ENCODE peak calls at places on chromosome 2, in eight cellular contexts. A is colonic mucosa, Y is SK-N-SH, E is neuronal stem cell, N is left lung, I is psoas muscle, O is fibroblast of lung, U is upper lobe of right lung. W is an unnamed sample. For H3K4me1 and H3K36me3, the result is how much of the 10 kb centered on the place peaks cover.

GRCh38 chr2:4507706-4508105 is 804.3 kb downstream of the DCDC2C start:
- DNase-seq in A (no peak), Y (no peak), E (no peak), N (no peak), I (no peak), O (no peak), U (no peak), W (no peak)

GRCh38 chr2:221397179-221397578 is 174.9 kb downstream of the EPHA4 start:
- DNase-seq in A (no peak), Y (no peak), E (no peak), N (no peak), I (no peak), O (peak), U (no peak), W (no peak)

GRCh38 chr2:171895781-171896180 is 1.7 kb upstream of the SLC25A12 start:
- DNase-seq in A (no peak), Y (no peak), E (no peak), N (no peak), I (no peak), O (no peak), U (no peak), W (no peak)

GRCh38 chr2:25338401-25338800 is 3.3 kb downstream of the DNMT3A start:
- DNase-seq in A (no peak), Y (peak), E (no peak), N (no peak), I (no peak), O (no peak), U (no peak), W (no peak)

GRCh38 chr2:105143467-105144127 is 97.9 kb upstream of the GPR45 start:
- DNase-seq in A (peak), Y (peak), E (peak), N (peak), I (peak), O (no peak), U (no peak), W (no peak)

GRCh38 chr2:149115781-149116180 is 77.3 kb downstream of the LYPD6B start:
- DNase-seq in A (no peak), Y (no peak), E (no peak), N (no peak), I (no peak), O (no peak), U (no peak), W (no peak)

GRCh38 chr2:215808996-215809395 is 204.4 kb downstream of the MREG start:
- DNase-seq in A (no peak), Y (no peak), E (no peak), N (no peak), I (no peak), O (no peak), U (no peak), W (no peak)

GRCh38 chr2:9142551-9143263 is 63.9 kb upstream of the ASAP2 start:
- DNase-seq in A (peak), Y (peak), E (peak), N (peak), I (peak), O (peak), U (peak), W (peak)

GRCh38 chr2:40281021-40281940 is 170.6 kb downstream of the SLC8A1 start:
- DNase-seq in A (no peak), Y (no peak), E (no peak), N (no peak), I (no peak), O (peak), U (no peak), W (no peak)

GRCh38 chr2:59383473-59383872 is 1142.3 kb upstream of the FANCL start:
- DNase-seq in A (no peak), Y (no peak), E (no peak), N (no peak), I (no peak), O (no peak), U (no peak), W (no peak)

GRCh38 chr2:25165992-25166618 is 2.3 kb downstream of the POMC start:
- DNase-seq in A (peak), Y (peak), E (no peak), N (no peak), I (peak), O (no peak), U (no peak), W (peak)

GRCh38 chr2:161420406-161421025 is 4.4 kb downstream of the TBR1 start:
- DNase-seq in A (no peak), Y (no peak), E (peak), N (no peak), I (no peak), O (no peak), U (no peak), W (no peak)

DNA sequence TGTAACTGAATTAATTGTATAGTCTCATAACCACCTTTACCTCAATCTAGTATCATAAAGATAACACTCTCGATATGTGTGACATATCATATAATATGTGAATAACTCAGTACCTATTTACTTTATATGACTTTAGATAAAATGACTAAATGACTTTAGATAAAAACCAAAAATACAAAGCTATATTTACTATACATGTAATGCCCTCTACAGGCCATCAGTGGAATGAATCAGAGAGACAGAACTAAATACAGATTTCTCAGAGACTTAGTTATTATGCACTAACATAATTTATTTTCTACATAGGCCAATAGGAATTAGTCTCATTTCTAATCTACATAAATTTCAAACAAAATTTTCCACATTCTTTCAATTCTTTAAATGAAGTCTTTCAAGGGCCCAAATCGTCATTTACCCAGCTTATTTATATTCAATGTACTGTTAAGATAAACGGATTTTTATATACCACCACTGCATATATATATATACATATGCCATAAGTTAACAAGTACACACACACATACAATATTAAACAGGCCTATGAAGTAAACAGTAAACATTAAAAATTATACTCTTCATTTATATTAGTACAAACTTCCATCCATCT is 219.9 kb downstream of the EXOC6B start:
- DNase-seq in A (no peak), Y (peak), E (no peak), N (no peak), I (no peak), O (peak), U (no peak), W (no peak)
- H3K27ac ChIP-seq in A (no peak), Y (no peak), E (no peak), N (no peak), I (no peak), O (no peak), U (no peak), W (no peak)

DNA sequence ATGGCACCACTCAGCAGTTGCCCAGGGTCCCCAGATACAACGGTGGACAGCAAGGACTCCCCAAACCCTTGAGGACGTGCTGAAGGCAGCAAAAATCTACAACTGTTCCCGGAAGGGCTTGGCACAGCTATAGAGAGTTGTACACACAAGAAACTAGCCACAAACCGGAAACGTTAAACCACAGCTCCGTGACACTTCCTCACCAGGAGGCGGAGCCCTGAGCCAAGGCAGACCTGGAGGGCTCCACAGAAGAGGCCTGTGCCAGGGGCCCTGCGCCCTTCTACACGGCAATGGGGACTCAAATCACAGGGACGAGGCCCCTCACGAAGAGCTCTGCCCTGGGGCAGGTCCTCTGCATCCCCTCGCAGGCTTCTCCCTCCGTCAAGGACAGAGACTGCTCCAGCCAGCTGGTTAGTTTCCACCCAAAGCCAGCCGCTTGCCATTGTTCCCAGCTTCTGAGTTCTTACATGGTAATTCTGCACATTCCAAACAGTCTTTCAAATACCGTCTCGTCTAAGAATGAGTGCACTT is 133.3 kb downstream of the HDAC4 start:
- DNase-seq in A (peak), Y (no peak), E (no peak), N (peak), I (peak), O (peak), U (peak), W (peak)
- H3K4me1 ChIP-seq in A (under half), Y (half or more), E (under half), N (half or more), I (half or more), O (under half), U (half or more), W (under half)

GRCh38 chr2:222825031-222825430 is 35.8 kb upstream of the ACSL3 start:
- DNase-seq in A (no peak), Y (no peak), E (no peak), N (no peak), I (no peak), O (no peak), U (no peak), W (no peak)

GRCh38 chr2:222833410-222833809 is 27.4 kb upstream of the ACSL3 start:
- DNase-seq in A (no peak), Y (no peak), E (no peak), N (no peak), I (no peak), O (no peak), U (no peak), W (no peak)

GRCh38 chr2:222827417-222827816 is 33.4 kb upstream of the ACSL3 start:
- DNase-seq in A (no peak), Y (no peak), E (no peak), N (no peak), I (no peak), O (no peak), U (no peak), W (no peak)

GRCh38 chr2:222830164-222830563 is 30.7 kb upstream of the ACSL3 start:
- DNase-seq in A (no peak), Y (no peak), E (no peak), N (no peak), I (no peak), O (no peak), U (no peak), W (no peak)

DNA sequence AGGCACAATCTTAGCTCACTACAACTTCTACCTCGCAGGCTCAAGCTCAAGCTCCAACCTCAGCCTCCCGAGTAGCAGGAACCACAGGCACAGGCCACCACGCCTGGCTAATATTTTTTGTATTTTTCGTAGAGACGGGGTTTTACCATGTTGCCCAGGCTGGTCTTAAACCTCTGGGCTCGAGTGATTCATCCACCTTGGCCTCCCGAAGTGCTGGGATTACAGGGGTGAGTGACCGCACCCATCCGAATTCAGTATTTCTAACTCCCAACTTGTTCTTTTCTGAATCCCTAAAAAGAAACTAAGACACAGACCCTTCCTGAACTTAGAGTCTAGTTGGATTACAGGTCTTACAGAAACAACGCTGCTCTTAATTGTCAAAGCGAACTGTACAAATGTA is 32.3 kb upstream of the ACSL3 start:
- DNase-seq in A (no peak), Y (no peak), E (no peak), N (no peak), I (no peak), O (no peak), U (no peak), W (no peak)
- H3K36me3 ChIP-seq in A (under half), Y (under half), E (under half), N (under half), I (under half), O (under half), U (under half), W (under half)

GRCh38 chr2:223055836-223056235 is 3.8 kb downstream of the KCNE4 start:
- DNase-seq in A (no peak), Y (no peak), E (no peak), N (peak), I (no peak), O (no peak), U (no peak), W (no peak)
- H3K27ac ChIP-seq in A (no peak), Y (peak), E (no peak), N (no peak), I (peak), O (peak), U (no peak), W (peak)

W was measured in aorta.